ENCODE peak calls at places on chromosomes 12 and 14, in eight cellular contexts. B is AG09309; E is stimulated activated CD4-positive, alpha-beta T cell treated with anti-CD3 and anti-CD28 coated beads, Interleukin-1b, Interleukin-23, amount 100 ng/mL, for 4 hours; V is cerebellum; T is activated CD4-positive, alpha-beta T cell treated with anti-CD3 and anti-CD28 coated beads for 48 hours; F is Panc1; W is body of pancreas; M is substantia nigra. O is an unnamed sample.

GRCh38 chr12:64461634-64462414 is 9.9 kb downstream of the TBK1 start:
- DNase-seq in E (no peak), F (no peak), M (no peak), V (no peak), T (no peak), W (no peak), B (peak), O (no peak)

GRCh38 chr12:96248532-96248931 is 54.4 kb downstream of the ELK3 start:
- DNase-seq in E (no peak), V (no peak), F (no peak), T (no peak), B (no peak), M (peak), W (no peak), O (peak)

GRCh38 chr14:71803539-71804260 is 128.5 kb upstream of the RGS6 start:
- DNase-seq in T (no peak), E (no peak), B (no peak), W (no peak), V (no peak), M (no peak), F (peak), O (no peak)

GRCh38 chr14:41606249-41607118 is at the start of gene LRFN5:
- DNase-seq in E (no peak), F (no peak), V (peak), W (peak), T (no peak), B (no peak), M (no peak), O (peak)

GRCh38 chr12:102197789-102198188 is at the start of gene PMCH:
- DNase-seq in M (no peak), V (no peak), B (no peak), W (no peak), E (no peak), T (no peak), F (no peak), O (no peak)

GRCh38 chr14:102849522-102850379 is 72.5 kb downstream of the TRAF3 start:
- DNase-seq in B (no peak), M (no peak), T (no peak), E (no peak), W (peak), V (peak), F (no peak), O (no peak)

GRCh38 chr12:80814453-80814852 is 97.7 kb downstream of the MYF5 start:
- DNase-seq in E (no peak), M (no peak), W (no peak), B (no peak), T (no peak), F (no peak), V (no peak), O (no peak)

GRCh38 chr14:104210548-104211195 is 72.3 kb downstream of the KIF26A start:
- DNase-seq in F (no peak), V (no peak), B (no peak), W (no peak), M (no peak), E (no peak), T (no peak), O (no peak)

GRCh38 chr12:87086118-87086891 is 830.1 kb upstream of the MGAT4C start:
- DNase-seq in E (no peak), W (no peak), F (peak), B (no peak), T (no peak), M (no peak), V (no peak), O (no peak)

GRCh38 chr12:27841392-27841882 is 61.4 kb upstream of the MANSC4 start:
- DNase-seq in V (no peak), E (no peak), F (no peak), B (peak), W (no peak), T (no peak), M (no peak), O (no peak)

GRCh38 chr12:124388679-124389536 is 94.0 kb downstream of the RFLNA start:
- DNase-seq in F (no peak), W (peak), B (no peak), M (peak), T (peak), V (peak), E (peak), O (peak)

GRCh38 chr12:47360771-47361388 is 281.1 kb upstream of the AMIGO2 start:
- DNase-seq in M (no peak), V (no peak), T (no peak), E (no peak), B (no peak), F (no peak), W (no peak), O (no peak)

GRCh38 chr12:53996188-53996885 is 3.6 kb upstream of the HOXC9 start:
- DNase-seq in B (no peak), M (no peak), W (no peak), T (no peak), E (no peak), F (no peak), V (no peak), O (no peak)

GRCh38 chr14:73599494-73599893 is 7.8 kb downstream of the ACOT4 start:
- DNase-seq in T (no peak), F (no peak), E (no peak), W (no peak), M (no peak), V (no peak), B (no peak), O (no peak)

GRCh38 chr14:102654298-102654697 is 61.8 kb downstream of the RCOR1 start:
- DNase-seq in B (no peak), M (no peak), V (no peak), F (no peak), T (peak), E (no peak), W (no peak), O (peak)

GRCh38 chr12:4881665-4882064 is 28.0 kb upstream of the KCNA1 start:
- DNase-seq in M (no peak), W (no peak), E (no peak), T (no peak), B (no peak), V (peak), F (no peak), O (no peak)

GRCh38 chr12:70360218-70360617 is 5.9 kb upstream of the KCNMB4 start:
- DNase-seq in M (no peak), B (no peak), E (no peak), W (no peak), F (no peak), V (no peak), T (no peak), O (no peak)

GRCh38 chr14:88323520-88324199 is 591 bp upstream of the KCNK10 start:
- DNase-seq in B (no peak), W (peak), E (no peak), F (no peak), M (peak), T (peak), V (peak), O (peak)

GRCh38 chr12:88951860-88952483 is 371.7 kb upstream of the KITLG start:
- DNase-seq in V (no peak), B (no peak), M (no peak), F (no peak), E (no peak), T (no peak), W (no peak), O (no peak)